ENCODE peak calls at places on chromosome 5, in six cellular contexts. E is GM10248, U is glutamatergic neuron, O is WTC11, W is progenitor cell of endocrine pancreas, N is fibroblast of mammary gland. A is an unnamed sample.

GRCh38 chr5:10233505-10233904 is 16.2 kb downstream of the ATPSCKMT start:
- DNase-seq in W (peak; percentile 36), U (peak; percentile 74), O (peak; percentile 64), N (peak; percentile 91), E (no peak), A (peak; percentile 48)

GRCh38 chr5:127072861-127073846 is at the start of gene C5orf63:
- DNase-seq in W (peak; percentile 39), O (peak; percentile 53), U (peak; percentile 72), E (peak; percentile 81), N (peak; percentile 29), A (no peak)

GRCh38 chr5:79190235-79190529 is 45.7 kb upstream of the JMY start:
- DNase-seq in E (no peak), N (no peak), U (no peak), W (no peak), O (no peak), A (no peak)

GRCh38 chr5:100182402-100182801 is 352.8 kb upstream of the FAM174A start:
- DNase-seq in N (no peak), O (no peak), U (no peak), E (no peak), W (no peak), A (no peak)

GRCh38 chr5:122350496-122350895 is 38.5 kb downstream of the SNCAIP start:
- DNase-seq in N (peak; percentile 16), U (no peak), E (no peak), W (no peak), O (no peak), A (no peak)

GRCh38 chr5:100306000-100306399 is 229.2 kb upstream of the FAM174A start:
- DNase-seq in W (no peak), N (no peak), E (no peak), U (no peak), O (no peak), A (no peak)

GRCh38 chr5:72387985-72388384 is 67.8 kb downstream of the PTCD2 start:
- DNase-seq in W (no peak), N (peak; percentile 84), U (no peak), O (no peak), E (no peak), A (no peak)

GRCh38 chr5:146079695-146080361 is 25.5 kb downstream of the PLAC8L1 start:
- DNase-seq in N (peak; percentile 34), E (no peak), U (no peak), W (no peak), O (no peak), A (no peak)

GRCh38 chr5:134077926-134078580 is 36.4 kb upstream of the TCF7 start:
- DNase-seq in E (no peak), U (no peak), N (no peak), O (no peak), W (no peak), A (no peak)

GRCh38 chr5:10456583-10457562 is 15.2 kb downstream of the ROPN1L start:
- DNase-seq in O (no peak), N (peak; percentile 88), U (no peak), W (no peak), E (no peak), A (no peak)

GRCh38 chr5:132500244-132500930 is 9.8 kb upstream of the IRF1 start:
- DNase-seq in E (no peak), N (no peak), U (no peak), O (no peak), W (no peak), A (no peak)

GRCh38 chr5:84603557-84604185 is 219.0 kb upstream of the EDIL3 start:
- DNase-seq in O (no peak), E (no peak), N (peak; percentile 86), U (no peak), W (no peak), A (no peak)

GRCh38 chr5:15604986-15605385 is 105.0 kb downstream of the FBXL7 start:
- DNase-seq in E (no peak), U (no peak), N (peak; percentile 40), O (no peak), W (no peak), A (no peak)

GRCh38 chr5:130871346-130872086 is 293.5 kb downstream of the HINT1 start:
- DNase-seq in W (no peak), N (peak; percentile 73), U (peak; percentile 18), O (peak; percentile 27), E (peak; percentile 28), A (peak; percentile 25)
- TF ChIP-seq CTCF in W (peak; percentile 58), N (peak; percentile 74), U (peak; percentile 80), O (peak; percentile 77), E (peak; percentile 56), A (peak; percentile 65)

DNA sequence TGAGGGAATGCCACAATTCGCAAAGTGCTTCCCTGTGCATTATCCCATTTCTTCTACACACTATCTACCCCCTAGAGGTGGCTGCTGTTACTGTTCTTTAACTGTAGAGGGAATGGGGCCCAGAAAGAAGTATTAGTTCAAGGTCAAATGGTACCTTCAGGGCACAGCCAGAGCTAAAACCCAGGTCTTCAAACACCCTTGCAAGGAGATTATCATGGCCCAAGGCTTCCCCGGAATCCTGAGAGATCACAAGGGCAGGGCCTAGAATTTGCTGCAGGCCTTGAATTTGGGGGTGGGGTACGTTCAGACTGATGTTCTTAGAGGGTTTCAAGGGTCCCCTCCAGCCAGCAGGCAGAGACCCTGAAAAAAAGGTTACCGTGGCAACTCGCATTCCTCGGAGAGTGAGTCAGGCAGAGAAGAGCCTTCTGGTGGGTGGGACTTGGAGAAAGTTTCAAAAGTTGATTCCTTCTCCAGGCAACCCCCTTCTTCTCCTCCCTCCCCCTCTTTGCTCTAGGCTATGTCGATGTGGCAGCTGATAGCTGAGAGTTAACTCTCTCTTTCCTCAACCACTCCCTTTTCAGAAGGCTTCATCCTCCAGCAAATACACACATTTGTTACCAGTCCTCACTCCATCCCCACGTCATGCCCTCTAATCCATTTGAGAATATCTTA is 1.9 kb downstream of the SPARC start:
- DNase-seq in W (no peak), N (peak; percentile 97), U (no peak), E (no peak), O (peak; percentile 58), A (peak; percentile 57)
- TF ChIP-seq CTCF in W (peak; percentile 37), N (peak; percentile 37), U (peak; percentile 40), E (no peak), O (peak; percentile 22), A (peak; percentile 53)

GRCh38 chr5:99169309-99169708 is 240.5 kb upstream of the CHD1 start:
- DNase-seq in U (no peak), W (no peak), N (peak; percentile 6), E (no peak), O (no peak), A (no peak)
- TF ChIP-seq CTCF in U (no peak), W (peak; percentile 57), N (peak; percentile 22), E (no peak), O (no peak), A (peak; percentile 57)

DNA sequence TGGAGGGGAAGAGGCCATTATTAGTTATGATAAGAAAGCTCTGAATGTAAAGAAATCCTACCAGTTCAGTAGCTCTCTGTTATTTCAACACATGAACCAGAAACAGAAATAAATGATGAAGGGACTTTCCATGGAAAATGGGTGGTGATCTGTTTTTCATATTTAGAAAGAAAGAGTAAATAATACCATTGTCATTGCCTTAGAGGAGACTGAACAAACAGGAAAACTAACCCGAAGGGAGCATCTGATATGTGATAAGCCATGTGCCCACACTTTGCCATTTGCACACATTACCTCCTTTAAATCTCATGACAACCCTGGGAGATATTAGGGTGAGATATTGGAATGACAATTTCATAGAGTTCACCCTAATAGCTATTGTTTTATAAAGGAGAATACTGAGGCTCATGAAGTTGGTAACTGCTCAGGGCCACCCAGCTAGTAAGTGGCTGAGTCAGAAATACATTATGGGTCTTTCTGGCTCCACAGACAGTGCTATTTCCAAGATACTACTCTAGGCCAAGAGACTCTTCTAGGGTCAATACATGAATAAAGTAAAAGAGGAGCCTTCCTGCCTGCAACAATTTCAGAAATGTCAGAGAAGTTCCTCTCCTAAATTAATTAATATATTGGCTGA is 111.0 kb upstream of the SLIT3 start:
- DNase-seq in U (no peak), N (peak; percentile 45), W (no peak), E (no peak), O (no peak), A (no peak)
- TF ChIP-seq CTCF in U (no peak), N (no peak), W (no peak), E (no peak), O (no peak), A (no peak)

A was measured in neural crest cell.